ENCODE peak calls at places on chromosomes 7 and 10, in nine cellular contexts. F is cardiac muscle cell, E is thoracic aorta, G is testis, U is left lung, W is ovary, T is body of pancreas, O is mammary epithelial cell, H is Panc1. I is an unnamed sample.

GRCh38 chr7:134016223-134016941 is 110.8 kb upstream of the LRGUK start:
- DNase-seq in T (peak; percentile 42), F (peak; percentile 65), G (peak; percentile 64), O (peak; percentile 11), H (peak; percentile 22), E (no peak), W (peak; percentile 10), U (no peak), I (peak; percentile 67)

GRCh38 chr10:6748029-6748428 is 168.0 kb upstream of the PRKCQ start:
- DNase-seq in O (peak; percentile 48), T (no peak), E (no peak), F (no peak), H (no peak), G (no peak), W (no peak), U (no peak), I (no peak)

GRCh38 chr10:11742009-11742778 is at the start of gene ECHDC3:
- DNase-seq in O (peak; percentile 19), H (no peak), T (peak; percentile 68), U (peak; percentile 79), G (peak; percentile 72), E (no peak), W (peak; percentile 54), F (no peak), I (peak; percentile 32)

GRCh38 chr7:106573738-106574137 is 87.2 kb downstream of the CCDC71L start:
- DNase-seq in E (no peak), H (no peak), G (no peak), T (no peak), O (no peak), W (no peak), U (no peak), F (no peak), I (no peak)

GRCh38 chr10:123517376-123517775 is 148.8 kb upstream of the GPR26 start:
- DNase-seq in G (no peak), H (no peak), O (no peak), T (no peak), W (no peak), F (no peak), E (no peak), U (no peak), I (no peak)

GRCh38 chr7:33432825-33433224 is 303.5 kb downstream of the BBS9 start:
- DNase-seq in T (no peak), H (no peak), U (no peak), F (no peak), W (no peak), E (no peak), G (no peak), O (peak; percentile 30), I (no peak)

GRCh38 chr7:143811-144453 is 48.4 kb upstream of the FAM20C start:
- DNase-seq in E (no peak), O (no peak), U (peak; percentile 29), T (peak; percentile 12), F (no peak), G (no peak), W (no peak), H (no peak), I (no peak)

GRCh38 chr7:1663243-1663642 is 6.8 kb upstream of the ELFN1 start:
- DNase-seq in E (no peak), F (no peak), G (no peak), O (no peak), H (no peak), T (no peak), U (peak; percentile 25), W (peak; percentile 3), I (no peak)

GRCh38 chr10:132712291-132712690 is 73.7 kb downstream of the NKX6-2 start:
- DNase-seq in W (no peak), G (no peak), F (no peak), E (no peak), H (no peak), O (no peak), U (no peak), T (no peak), I (no peak)

GRCh38 chr7:133364959-133365680 is 112.2 kb downstream of the EXOC4 start:
- DNase-seq in F (no peak), W (no peak), U (no peak), H (no peak), E (no peak), O (no peak), T (no peak), G (no peak), I (no peak)

GRCh38 chr7:44225566-44226395 is 25.0 kb downstream of the YKT6 start:
- DNase-seq in U (no peak), F (no peak), G (no peak), E (no peak), O (no peak), H (no peak), W (no peak), T (no peak), I (no peak)

GRCh38 chr10:73576178-73576889 is 14.8 kb downstream of the USP54 start:
- DNase-seq in E (peak; percentile 36), U (no peak), G (peak; percentile 62), F (no peak), W (peak; percentile 58), H (no peak), T (peak; percentile 50), O (peak; percentile 69), I (no peak)

GRCh38 chr7:114070246-114070645 is 151.4 kb upstream of the PPP1R3A start:
- DNase-seq in O (no peak), F (no peak), W (no peak), G (no peak), T (no peak), U (no peak), H (no peak), E (no peak), I (no peak)

GRCh38 chr7:94324380-94325120 is 70.1 kb upstream of the COL1A2 start:
- DNase-seq in F (no peak), E (no peak), W (no peak), U (no peak), G (no peak), O (no peak), T (no peak), H (no peak), I (no peak)

GRCh38 chr7:114414151-114415053 is at the start of gene FOXP2:
- DNase-seq in E (no peak), H (no peak), F (no peak), U (no peak), O (no peak), W (no peak), G (no peak), T (no peak), I (no peak)

GRCh38 chr10:122164028-122164601 is 107.0 kb upstream of the BTBD16 start:
- DNase-seq in W (no peak), G (no peak), T (no peak), H (no peak), E (no peak), O (no peak), F (peak; percentile 56), U (no peak), I (peak; percentile 71)

GRCh38 chr10:43644252-43644651 is 4.4 kb downstream of the ZNF32 start:
- DNase-seq in E (no peak), U (no peak), W (no peak), G (no peak), T (no peak), F (no peak), O (no peak), H (no peak), I (no peak)
- H3K9me3 ChIP-seq in E (peaks cover 43% of the 10 kb centered on the region), U (peaks cover 70% of the 10 kb centered on the region), W (peaks cover 9% of the 10 kb centered on the region), G (peaks cover 3% of the 10 kb centered on the region), T (peaks cover 5% of the 10 kb centered on the region), F (peaks cover 2% of the 10 kb centered on the region), O (peaks cover 45% of the 10 kb centered on the region), H (peaks cover 64% of the 10 kb centered on the region), I (peaks cover 7% of the 10 kb centered on the region)

DNA sequence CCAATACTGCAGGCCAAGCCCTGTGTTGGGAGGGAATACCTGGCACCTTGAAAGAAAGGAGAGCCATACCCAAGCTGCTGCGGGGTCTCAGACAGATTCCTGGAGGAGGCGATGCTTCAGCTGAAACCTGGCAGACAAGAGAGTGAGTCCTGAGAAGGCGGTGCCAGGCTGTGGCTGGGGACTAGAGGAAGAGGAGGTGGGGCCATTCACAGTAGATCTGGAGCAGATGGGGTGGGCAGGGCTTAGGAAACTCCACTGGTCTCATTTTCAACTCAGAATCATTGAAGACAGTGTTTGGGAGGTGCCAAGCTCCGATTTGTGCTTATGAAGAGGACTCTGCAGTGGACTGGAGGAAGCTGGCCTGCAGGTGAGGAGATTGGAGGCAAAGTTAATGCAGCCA is 236.3 kb upstream of the MKI67 start:
- DNase-seq in F (no peak), O (no peak), E (no peak), T (no peak), W (no peak), G (no peak), H (no peak), U (no peak), I (no peak)
- H3K9me3 ChIP-seq in F (no peaks in the 10 kb centered on the region), O (peaks cover 9% of the 10 kb centered on the region), E (no peaks in the 10 kb centered on the region), T (no peaks in the 10 kb centered on the region), W (no peaks in the 10 kb centered on the region), G (no peaks in the 10 kb centered on the region), H (no peaks in the 10 kb centered on the region), U (peaks cover 3% of the 10 kb centered on the region), I (no peaks in the 10 kb centered on the region)

DNA sequence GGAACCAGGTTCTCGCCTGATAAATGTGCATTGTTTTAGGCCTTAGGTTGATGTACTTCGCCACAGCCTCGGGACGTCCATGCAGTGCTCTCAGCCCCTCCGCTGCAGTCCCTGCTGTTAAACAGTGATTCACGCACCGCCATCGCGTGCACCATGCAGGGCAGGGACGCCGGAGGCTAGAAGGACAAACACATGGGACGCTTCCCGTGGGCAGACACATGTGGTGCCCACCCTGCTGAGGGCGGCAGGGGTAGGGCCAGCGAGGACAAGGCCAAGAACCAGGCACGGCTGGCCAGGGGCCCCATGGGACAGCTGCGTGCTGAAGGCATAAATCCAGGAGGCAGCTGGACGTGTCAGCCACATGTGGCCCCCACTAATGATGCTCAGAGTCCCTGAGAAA is 394.7 kb downstream of the PTPRN2 start:
- DNase-seq in G (no peak), W (no peak), H (no peak), E (no peak), U (no peak), F (no peak), T (no peak), O (no peak), I (no peak)
- H3K9me3 ChIP-seq in G (no peaks in the 10 kb centered on the region), W (no peaks in the 10 kb centered on the region), H (peaks cover 4% of the 10 kb centered on the region), E (no peaks in the 10 kb centered on the region), U (peaks cover 85% of the 10 kb centered on the region), F (no peaks in the 10 kb centered on the region), T (no peaks in the 10 kb centered on the region), O (peaks cover 42% of the 10 kb centered on the region), I (no peaks in the 10 kb centered on the region)

GRCh38 chr7:157470699-157471098 is 133.9 kb downstream of the DNAJB6 start:
- DNase-seq in T (no peak), U (no peak), O (no peak), G (no peak), H (no peak), E (no peak), F (no peak), W (no peak), I (no peak)

GRCh38 chr7:157470017-157470322 is 133.2 kb downstream of the DNAJB6 start:
- DNase-seq in G (no peak), T (no peak), U (no peak), O (no peak), W (no peak), H (no peak), E (no peak), F (no peak), I (no peak)

GRCh38 chr7:157472311-157473050 is 135.7 kb downstream of the DNAJB6 start:
- DNase-seq in W (no peak), E (no peak), G (no peak), H (no peak), T (no peak), O (no peak), U (no peak), F (no peak), I (no peak)

GRCh38 chr7:157473051-157473569 is 136.3 kb downstream of the DNAJB6 start:
- DNase-seq in E (no peak), F (no peak), U (no peak), G (no peak), H (no peak), W (no peak), O (no peak), T (no peak), I (no peak)

GRCh38 chr7:157471259-157472125 is 134.7 kb downstream of the DNAJB6 start:
- DNase-seq in F (no peak), H (no peak), W (no peak), E (no peak), G (no peak), T (no peak), O (no peak), U (no peak), I (no peak)
- H3K9me3 ChIP-seq in F (no peaks in the 10 kb centered on the region), H (peaks cover 14% of the 10 kb centered on the region), W (no peaks in the 10 kb centered on the region), E (peaks cover 6% of the 10 kb centered on the region), G (no peaks in the 10 kb centered on the region), T (no peaks in the 10 kb centered on the region), O (peaks cover 26% of the 10 kb centered on the region), U (peaks cover 29% of the 10 kb centered on the region), I (no peaks in the 10 kb centered on the region)